ENCODE peak calls at places on chromosomes 16 and 17, in four cellular contexts. I is NCI-H1930, L is T-helper 1 cell, T is ovary. H is an unnamed sample.

GRCh38 chr16:1470543-1471251 is 4.1 kb downstream of the CLCN7 start:
- DNase-seq in I (no peak), L (no peak), T (no peak), H (no peak)

GRCh38 chr16:30793508-30794069 is 6.6 kb upstream of the ZNF629 start:
- DNase-seq in I (no peak), L (no peak), T (no peak), H (no peak)

GRCh38 chr17:67055041-67055443 is 10.7 kb downstream of the CACNG1 start:
- DNase-seq in I (no peak), L (no peak), T (no peak), H (no peak)

GRCh38 chr17:30823425-30823824 is 1.1 kb downstream of the CRLF3 start:
- DNase-seq in I (no peak), L (no peak), T (no peak), H (no peak)

GRCh38 chr17:62963296-62963695 is 2.7 kb upstream of the TANC2 start:
- DNase-seq in I (no peak), L (no peak), T (no peak), H (no peak)

GRCh38 chr16:84502581-84502980 is 1.9 kb downstream of the MEAK7 start:
- DNase-seq in I (no peak), L (no peak), T (no peak), H (no peak)

GRCh38 chr16:20763461-20764232 is at the start of gene ACSM3:
- DNase-seq in I (no peak), L (peak; percentile 44), T (peak; percentile 48), H (peak; percentile 44)

GRCh38 chr17:62892870-62893338 is 73.1 kb upstream of the TANC2 start:
- DNase-seq in I (no peak), L (no peak), T (no peak), H (no peak)

GRCh38 chr17:34781571-34782108 is 179.6 kb downstream of the CCT6B start:
- DNase-seq in I (no peak), L (no peak), T (no peak), H (no peak)

GRCh38 chr17:45388604-45389325 is 43.9 kb downstream of the ARHGAP27 start:
- DNase-seq in I (no peak), L (no peak), T (no peak), H (no peak)

GRCh38 chr16:54027126-54027922 is 259.3 kb downstream of the IRX3 start:
- DNase-seq in I (no peak), L (no peak), T (no peak), H (no peak)

GRCh38 chr16:27321013-27321960 is 7.5 kb downstream of the IL4R start:
- DNase-seq in I (no peak), L (no peak), T (no peak), H (peak; percentile 14)

GRCh38 chr16:81623365-81624102 is 155.6 kb upstream of the PLCG2 start:
- DNase-seq in I (no peak), L (peak; percentile 29), T (no peak), H (no peak)

GRCh38 chr17:66192378-66192687 is 400 bp upstream of the CEP112 start:
- DNase-seq in I (no peak), L (no peak), T (no peak), H (no peak)

GRCh38 chr17:68812876-68813584 is 142.2 kb downstream of the ABCA8 start:
- DNase-seq in I (no peak), L (no peak), T (no peak), H (no peak)

GRCh38 chr16:14289692-14290340 is 218.7 kb downstream of the MRTFB start:
- DNase-seq in I (peak; percentile 68), L (no peak), T (no peak), H (no peak)

GRCh38 chr17:17413215-17413792 is 63.5 kb upstream of the MED9 start:
- DNase-seq in I (no peak), L (no peak), T (no peak), H (no peak)

GRCh38 chr17:333626-334396 is 18.8 kb downstream of the RPH3AL start:
- DNase-seq in I (no peak), L (no peak), T (peak; percentile 97), H (peak; percentile 74)

GRCh38 chr17:50198026-50198669 is 3.3 kb downstream of the COL1A1 start:
- DNase-seq in I (peak; percentile 26), L (peak; percentile 19), T (no peak), H (peak; percentile 57)

GRCh38 chr16:85327731-85328664 is 215.7 kb upstream of the CIBAR2 start:
- DNase-seq in I (peak; percentile 48), L (no peak), T (no peak), H (no peak)

GRCh38 chr16:87363771-87364476 is 19.7 kb downstream of the FBXO31 start:
- DNase-seq in I (no peak), L (no peak), T (peak; percentile 55), H (peak; percentile 57)

GRCh38 chr16:364595-365491 is 5.5 kb downstream of the MRPL28 start:
- DNase-seq in I (no peak), L (no peak), T (no peak), H (no peak)

GRCh38 chr16:73020409-73020884 is 27.5 kb downstream of the ZFHX3 start:
- DNase-seq in I (peak; percentile 54), L (no peak), T (no peak), H (no peak)

GRCh38 chr16:1081734-1082265 is 9.3 kb downstream of the SSTR5 start:
- DNase-seq in I (no peak), L (no peak), T (no peak), H (no peak)

GRCh38 chr16:30998852-30999761 is 11.3 kb downstream of the STX1B start:
- DNase-seq in I (no peak), L (no peak), T (no peak), H (no peak)

GRCh38 chr17:8289103-8289397 is 580 bp downstream of the RANGRF start:
- DNase-seq in I (no peak), L (no peak), T (no peak), H (no peak)

GRCh38 chr16:57609541-57610401 is 18.7 kb upstream of the ADGRG1 start:
- DNase-seq in I (no peak), L (peak; percentile 17), T (no peak), H (no peak)

GRCh38 chr16:89574681-89575246 is 794 bp upstream of the CPNE7 start:
- DNase-seq in I (peak; percentile 49), L (peak; percentile 38), T (no peak), H (no peak)

GRCh38 chr17:76956846-76957540 is 88.8 kb downstream of the MGAT5B start:
- DNase-seq in I (no peak), L (no peak), T (no peak), H (no peak)

GRCh38 chr16:66406534-66407368 is 20.3 kb upstream of the BEAN1 start:
- DNase-seq in I (peak; percentile 59), L (peak; percentile 77), T (peak; percentile 81), H (peak; percentile 82)

GRCh38 chr17:13735444-13735843 is 133.7 kb upstream of the HS3ST3A1 start:
- DNase-seq in I (no peak), L (no peak), T (no peak), H (no peak)

GRCh38 chr16:70478912-70479341 is 24.5 kb downstream of the FCSK start:
- DNase-seq in I (no peak), L (no peak), T (no peak), H (no peak)

GRCh38 chr16:86931410-86931941 is 353.1 kb downstream of the FOXL1 start:
- DNase-seq in I (no peak), L (no peak), T (no peak), H (peak; percentile 33)

GRCh38 chr16:1281517-1281916 is 25.6 kb downstream of the TPSD1 start:
- DNase-seq in I (no peak), L (no peak), T (no peak), H (no peak)

GRCh38 chr16:70438325-70438982 is 446 bp downstream of the ST3GAL2 start:
- DNase-seq in I (peak; percentile 15), L (no peak), T (peak; percentile 48), H (peak; percentile 39)

GRCh38 chr17:65797809-65798208 is 236.4 kb upstream of the AXIN2 start:
- DNase-seq in I (no peak), L (no peak), T (no peak), H (no peak)